ENCODE peak calls at places on chromosome 2, in five cellular contexts. One of them, this sample, is unnamed.

GRCh38 chr2:166344286-166345113 is 31.2 kb downstream of the SCN9A start:
- DNase-seq in thoracic aorta: no peak
- DNase-seq in AG09309: peak
- DNase-seq in fibroblast of mammary gland: peak
- DNase-seq in CD8-positive, alpha-beta T cell: no peak
- DNase-seq in this sample: peak

GRCh38 chr2:240460781-240461431 is 25.4 kb downstream of the GPC1 start:
- DNase-seq in thoracic aorta: no peak
- DNase-seq in AG09309: no peak
- DNase-seq in fibroblast of mammary gland: no peak
- DNase-seq in CD8-positive, alpha-beta T cell: no peak
- DNase-seq in this sample: no peak

GRCh38 chr2:14903709-14904374 is 271.3 kb downstream of the LRATD1 start:
- DNase-seq in thoracic aorta: no peak
- DNase-seq in AG09309: no peak
- DNase-seq in fibroblast of mammary gland: peak
- DNase-seq in CD8-positive, alpha-beta T cell: peak
- DNase-seq in this sample: no peak

GRCh38 chr2:9310827-9311226 is 104.2 kb downstream of the ASAP2 start:
- DNase-seq in thoracic aorta: no peak
- DNase-seq in AG09309: no peak
- DNase-seq in fibroblast of mammary gland: peak
- DNase-seq in CD8-positive, alpha-beta T cell: no peak
- DNase-seq in this sample: peak

GRCh38 chr2:203404996-203405395 is 76.8 kb downstream of the ABI2 start:
- DNase-seq in thoracic aorta: no peak
- DNase-seq in AG09309: no peak
- DNase-seq in fibroblast of mammary gland: peak
- DNase-seq in CD8-positive, alpha-beta T cell: no peak
- DNase-seq in this sample: no peak

GRCh38 chr2:114968748-114969400 is 526.4 kb downstream of the DPP10 start:
- DNase-seq in thoracic aorta: no peak
- DNase-seq in AG09309: no peak
- DNase-seq in fibroblast of mammary gland: no peak
- DNase-seq in CD8-positive, alpha-beta T cell: no peak
- DNase-seq in this sample: no peak

GRCh38 chr2:30927561-30928075 is 120.4 kb upstream of the CAPN13 start:
- DNase-seq in thoracic aorta: no peak
- DNase-seq in AG09309: no peak
- DNase-seq in fibroblast of mammary gland: no peak
- DNase-seq in CD8-positive, alpha-beta T cell: no peak
- DNase-seq in this sample: no peak

GRCh38 chr2:148645925-148646559 is 1.5 kb downstream of the EPC2 start:
- DNase-seq in thoracic aorta: peak
- DNase-seq in AG09309: peak
- DNase-seq in fibroblast of mammary gland: peak
- DNase-seq in CD8-positive, alpha-beta T cell: peak
- DNase-seq in this sample: peak

GRCh38 chr2:229456091-229456490 is 185.0 kb upstream of the PID1 start:
- DNase-seq in thoracic aorta: no peak
- DNase-seq in AG09309: no peak
- DNase-seq in fibroblast of mammary gland: no peak
- DNase-seq in CD8-positive, alpha-beta T cell: no peak
- DNase-seq in this sample: peak

GRCh38 chr2:72917875-72918660 is 749 bp downstream of the EMX1 start:
- DNase-seq in thoracic aorta: no peak
- DNase-seq in AG09309: no peak
- DNase-seq in fibroblast of mammary gland: no peak
- DNase-seq in CD8-positive, alpha-beta T cell: no peak
- DNase-seq in this sample: no peak

GRCh38 chr2:20005067-20005627 is 7.3 kb downstream of the MATN3 start:
- DNase-seq in thoracic aorta: no peak
- DNase-seq in AG09309: no peak
- DNase-seq in fibroblast of mammary gland: no peak
- DNase-seq in CD8-positive, alpha-beta T cell: no peak
- DNase-seq in this sample: no peak

GRCh38 chr2:73212448-73213176 is 1.4 kb upstream of the SMYD5 start:
- DNase-seq in thoracic aorta: no peak
- DNase-seq in AG09309: peak
- DNase-seq in fibroblast of mammary gland: peak
- DNase-seq in CD8-positive, alpha-beta T cell: peak
- DNase-seq in this sample: peak

GRCh38 chr2:11775384-11775783 is 29.0 kb downstream of the LPIN1 start:
- DNase-seq in thoracic aorta: no peak
- DNase-seq in AG09309: no peak
- DNase-seq in fibroblast of mammary gland: peak
- DNase-seq in CD8-positive, alpha-beta T cell: no peak
- DNase-seq in this sample: peak

GRCh38 chr2:9654429-9655100 is 23.8 kb upstream of the YWHAQ start:
- DNase-seq in thoracic aorta: no peak
- DNase-seq in AG09309: no peak
- DNase-seq in fibroblast of mammary gland: no peak
- DNase-seq in CD8-positive, alpha-beta T cell: no peak
- DNase-seq in this sample: no peak

GRCh38 chr2:177289824-177290632 is 25.5 kb upstream of the NFE2L2 start:
- DNase-seq in thoracic aorta: no peak
- DNase-seq in AG09309: no peak
- DNase-seq in fibroblast of mammary gland: no peak
- DNase-seq in CD8-positive, alpha-beta T cell: no peak
- DNase-seq in this sample: no peak

GRCh38 chr2:7007846-7008741 is 90.9 kb downstream of the RNF144A start:
- DNase-seq in thoracic aorta: no peak
- DNase-seq in AG09309: no peak
- DNase-seq in fibroblast of mammary gland: peak
- DNase-seq in CD8-positive, alpha-beta T cell: no peak
- DNase-seq in this sample: peak

GRCh38 chr2:44450806-44451205 is 89.1 kb downstream of the CAMKMT start:
- DNase-seq in thoracic aorta: no peak
- DNase-seq in AG09309: no peak
- DNase-seq in fibroblast of mammary gland: no peak
- DNase-seq in CD8-positive, alpha-beta T cell: no peak
- DNase-seq in this sample: no peak

GRCh38 chr2:188833331-188833730 is 140.8 kb upstream of the COL3A1 start:
- DNase-seq in thoracic aorta: no peak
- DNase-seq in AG09309: no peak
- DNase-seq in fibroblast of mammary gland: no peak
- DNase-seq in CD8-positive, alpha-beta T cell: no peak
- DNase-seq in this sample: no peak

GRCh38 chr2:185127412-185127811 is 529.1 kb downstream of the ZNF804A start:
- DNase-seq in thoracic aorta: no peak
- DNase-seq in AG09309: no peak
- DNase-seq in fibroblast of mammary gland: peak
- DNase-seq in CD8-positive, alpha-beta T cell: no peak
- DNase-seq in this sample: no peak

GRCh38 chr2:239372835-239373234 is 28.0 kb downstream of the HDAC4 start:
- DNase-seq in thoracic aorta: no peak
- DNase-seq in AG09309: no peak
- DNase-seq in fibroblast of mammary gland: no peak
- DNase-seq in CD8-positive, alpha-beta T cell: no peak
- DNase-seq in this sample: no peak

GRCh38 chr2:20366672-20367116 is 16.1 kb upstream of the PUM2 start:
- DNase-seq in thoracic aorta: no peak
- DNase-seq in AG09309: no peak
- DNase-seq in fibroblast of mammary gland: peak
- DNase-seq in CD8-positive, alpha-beta T cell: no peak
- DNase-seq in this sample: no peak

GRCh38 chr2:196278491-196278911 is 107.1 kb upstream of the STK17B start:
- DNase-seq in thoracic aorta: no peak
- DNase-seq in AG09309: no peak
- DNase-seq in fibroblast of mammary gland: peak
- DNase-seq in CD8-positive, alpha-beta T cell: no peak
- DNase-seq in this sample: peak

GRCh38 chr2:45067859-45068642 is 58.8 kb upstream of the SIX2 start:
- DNase-seq in thoracic aorta: no peak
- DNase-seq in AG09309: peak
- DNase-seq in fibroblast of mammary gland: peak
- DNase-seq in CD8-positive, alpha-beta T cell: no peak
- DNase-seq in this sample: peak

GRCh38 chr2:88597168-88597567 is 30.1 kb downstream of the EIF2AK3 start:
- DNase-seq in thoracic aorta: no peak
- DNase-seq in AG09309: no peak
- DNase-seq in fibroblast of mammary gland: no peak
- DNase-seq in CD8-positive, alpha-beta T cell: no peak
- DNase-seq in this sample: no peak

GRCh38 chr2:142725386-142725785 is 152.1 kb upstream of the KYNU start:
- DNase-seq in thoracic aorta: no peak
- DNase-seq in AG09309: no peak
- DNase-seq in fibroblast of mammary gland: no peak
- DNase-seq in CD8-positive, alpha-beta T cell: no peak
- DNase-seq in this sample: no peak

GRCh38 chr2:209495855-209496585 is 72.2 kb downstream of the MAP2 start:
- DNase-seq in thoracic aorta: peak
- DNase-seq in AG09309: peak
- DNase-seq in fibroblast of mammary gland: peak
- DNase-seq in CD8-positive, alpha-beta T cell: no peak
- DNase-seq in this sample: peak

GRCh38 chr2:145546091-145546490 is 1026.2 kb upstream of the ZEB2 start:
- DNase-seq in thoracic aorta: no peak
- DNase-seq in AG09309: no peak
- DNase-seq in fibroblast of mammary gland: peak
- DNase-seq in CD8-positive, alpha-beta T cell: no peak
- DNase-seq in this sample: peak

GRCh38 chr2:85737481-85737880 is 16.3 kb upstream of the ATOH8 start:
- DNase-seq in thoracic aorta: peak
- DNase-seq in AG09309: no peak
- DNase-seq in fibroblast of mammary gland: peak
- DNase-seq in CD8-positive, alpha-beta T cell: no peak
- DNase-seq in this sample: peak

DNA sequence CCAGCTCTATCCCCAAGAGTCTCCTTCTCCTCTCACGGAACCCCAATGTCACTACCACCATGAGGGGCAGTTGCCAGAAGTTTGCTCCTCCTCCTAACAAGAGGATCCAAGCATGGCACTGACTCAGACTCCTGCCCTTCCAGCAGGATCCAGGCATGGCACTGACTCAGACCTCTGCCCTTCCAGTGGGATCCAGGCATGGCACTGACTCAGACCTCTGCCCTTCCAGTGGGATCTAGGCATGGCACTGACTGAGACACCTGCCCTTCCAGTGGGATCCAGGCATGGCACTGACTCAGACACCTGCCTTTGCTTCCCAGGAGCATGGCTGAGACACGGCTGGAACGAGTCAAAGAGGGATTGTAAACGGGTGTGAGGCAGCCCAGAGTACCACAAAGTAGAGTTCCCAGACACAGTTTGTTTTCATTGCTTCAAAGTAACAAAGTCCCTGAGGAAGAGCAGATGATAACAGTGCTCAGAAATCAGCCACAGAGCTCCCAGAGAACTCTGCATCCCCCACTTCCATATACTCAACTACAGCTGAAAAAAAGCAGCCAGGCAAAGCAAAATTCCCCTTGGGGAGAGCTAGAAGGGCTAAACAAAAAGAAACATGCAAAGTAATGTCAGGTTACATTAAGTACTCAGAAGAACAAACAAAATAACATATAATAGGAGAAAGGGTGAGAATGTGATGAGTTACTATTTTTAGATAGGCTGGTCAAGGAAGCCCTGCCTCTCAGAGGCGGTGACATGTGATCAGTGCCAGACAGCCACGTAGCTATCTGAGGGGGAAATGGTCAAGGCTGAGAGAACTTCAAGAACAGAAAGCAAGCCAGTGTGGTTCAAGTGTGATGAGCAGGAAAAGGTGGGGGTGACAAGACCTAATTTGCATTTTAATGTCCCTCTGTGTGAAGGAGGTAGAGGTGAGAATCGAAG is 3.0 kb downstream of the BUB1 start:
- DNase-seq in thoracic aorta: no peak
- DNase-seq in AG09309: no peak
- DNase-seq in fibroblast of mammary gland: peak
- DNase-seq in CD8-positive, alpha-beta T cell: peak
- DNase-seq in this sample: peak
- H3K4me3 ChIP-seq in thoracic aorta: no peak
- H3K4me3 ChIP-seq in AG09309: no peak
- H3K4me3 ChIP-seq in fibroblast of mammary gland: no peak
- H3K4me3 ChIP-seq in CD8-positive, alpha-beta T cell: no peak
- H3K4me3 ChIP-seq in this sample: peak

DNA sequence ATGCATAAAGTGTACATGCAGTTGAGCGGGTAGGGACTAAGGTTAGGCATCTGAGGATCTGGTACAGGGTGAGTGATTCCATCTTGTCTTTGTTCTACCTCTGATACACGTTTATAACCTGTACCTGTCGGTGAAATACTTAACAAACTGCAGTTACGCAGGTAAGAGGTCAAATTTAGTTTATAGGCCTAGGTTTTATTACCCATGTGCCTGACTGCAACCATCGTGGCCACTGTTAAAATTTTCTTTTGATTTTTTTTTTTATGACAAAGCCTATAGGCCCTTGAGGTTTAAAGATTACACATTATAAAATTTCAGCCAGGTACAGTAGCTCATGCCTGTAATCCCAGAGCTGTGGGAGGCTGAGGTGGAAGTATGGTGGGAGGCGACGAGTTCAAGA is 15.4 kb upstream of the HNMT start:
- DNase-seq in thoracic aorta: no peak
- DNase-seq in AG09309: no peak
- DNase-seq in fibroblast of mammary gland: no peak
- DNase-seq in CD8-positive, alpha-beta T cell: no peak
- DNase-seq in this sample: no peak
- H3K4me3 ChIP-seq in thoracic aorta: no peak
- H3K4me3 ChIP-seq in AG09309: no peak
- H3K4me3 ChIP-seq in fibroblast of mammary gland: no peak
- H3K4me3 ChIP-seq in CD8-positive, alpha-beta T cell: no peak
- H3K4me3 ChIP-seq in this sample: no peak

GRCh38 chr2:218002792-218003191 is at the start of gene TNS1:
- DNase-seq in thoracic aorta: no peak
- DNase-seq in AG09309: no peak
- DNase-seq in fibroblast of mammary gland: peak
- DNase-seq in CD8-positive, alpha-beta T cell: no peak
- DNase-seq in this sample: peak
- H3K4me3 ChIP-seq in thoracic aorta: peak
- H3K4me3 ChIP-seq in AG09309: peak
- H3K4me3 ChIP-seq in fibroblast of mammary gland: peak
- H3K4me3 ChIP-seq in CD8-positive, alpha-beta T cell: no peak
- H3K4me3 ChIP-seq in this sample: peak

DNA sequence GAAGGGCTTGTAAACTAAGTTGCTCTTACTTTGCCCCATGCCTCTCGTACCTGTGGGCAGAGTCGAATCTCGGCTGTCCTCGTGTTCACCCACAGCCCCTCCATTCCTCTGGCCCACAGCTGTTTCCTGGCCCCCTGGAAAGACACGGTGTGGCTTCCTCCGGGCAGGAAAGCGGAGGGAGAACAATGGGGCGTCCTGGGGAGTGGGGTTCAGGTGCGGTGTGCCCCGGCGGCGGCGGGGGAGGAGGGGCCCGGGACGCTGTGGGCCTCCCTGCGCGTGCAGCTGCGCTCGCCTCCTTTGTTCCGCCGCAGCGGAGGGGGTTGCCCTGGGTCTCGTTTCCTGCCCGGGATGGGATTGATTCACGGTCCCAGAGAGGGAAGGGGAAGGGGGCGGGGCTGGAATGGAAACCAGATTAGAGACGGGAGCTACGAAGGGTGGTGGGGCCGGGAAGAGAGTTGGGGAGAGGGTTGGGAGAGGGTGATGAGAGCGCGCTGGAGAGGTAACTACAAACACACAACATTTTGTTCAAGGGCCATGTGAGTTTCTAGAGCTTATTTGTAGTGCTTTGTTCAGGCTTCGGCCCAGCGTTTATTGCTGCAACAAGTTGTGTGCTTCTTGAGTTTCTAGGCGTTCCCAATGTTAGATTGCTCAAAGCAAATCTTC is 796 bp downstream of the MYO1B start:
- DNase-seq in thoracic aorta: no peak
- DNase-seq in AG09309: no peak
- DNase-seq in fibroblast of mammary gland: peak
- DNase-seq in CD8-positive, alpha-beta T cell: no peak
- DNase-seq in this sample: peak
- H3K4me3 ChIP-seq in thoracic aorta: peak
- H3K4me3 ChIP-seq in AG09309: peak
- H3K4me3 ChIP-seq in fibroblast of mammary gland: peak
- H3K4me3 ChIP-seq in CD8-positive, alpha-beta T cell: peak
- H3K4me3 ChIP-seq in this sample: peak

This sample was measured in choroid plexus epithelial cell.